ENCODE peak calls at places on chromosome 14, in five cellular contexts. I, X, B, J and A are unnamed samples.

GRCh38 chr14:37591941-37592287 is 3.1 kb downstream of the FOXA1 start:
- DNase-seq in I (peak), B (no peak), J (peak), X (no peak), A (no peak)

GRCh38 chr14:50231475-50232275 is at the start of gene SOS2:
- DNase-seq in X (peak), J (peak), B (peak), I (peak), A (peak)

GRCh38 chr14:89899917-89900680 is 54.4 kb downstream of the EFCAB11 start:
- DNase-seq in B (peak), X (peak), I (no peak), J (no peak), A (peak)

GRCh38 chr14:48792376-48793024 is 793.7 kb downstream of the RPS29 start:
- DNase-seq in I (no peak), J (no peak), X (no peak), B (no peak), A (no peak)

GRCh38 chr14:20667957-20668356 is 16.4 kb upstream of the RNASE4 start:
- DNase-seq in X (no peak), J (no peak), I (no peak), B (no peak), A (no peak)

GRCh38 chr14:25308244-25308643 is 258.3 kb upstream of the STXBP6 start:
- DNase-seq in J (peak), I (no peak), B (no peak), X (no peak), A (no peak)

GRCh38 chr14:52267501-52268190 is at the start of gene PTGDR:
- DNase-seq in J (peak), B (peak), X (no peak), I (no peak), A (no peak)

GRCh38 chr14:38150075-38150474 is 57.6 kb upstream of the SSTR1 start:
- DNase-seq in B (no peak), I (no peak), X (no peak), J (no peak), A (no peak)

GRCh38 chr14:91299483-91300115 is 55.1 kb upstream of the GPR68 start:
- DNase-seq in J (no peak), X (no peak), B (no peak), I (no peak), A (no peak)

GRCh38 chr14:73752297-73752992 is 38.3 kb upstream of the PNMA1 start:
- DNase-seq in J (peak), I (peak), B (peak), X (peak), A (peak)

GRCh38 chr14:51921026-51921425 is 60.6 kb downstream of the GNG2 start:
- DNase-seq in X (no peak), B (no peak), J (no peak), I (no peak), A (no peak)

GRCh38 chr14:34012978-34013713 is 62.3 kb upstream of the EGLN3 start:
- DNase-seq in B (no peak), J (no peak), X (no peak), I (no peak), A (no peak)

GRCh38 chr14:75381642-75382041 is 46.2 kb upstream of the JDP2 start:
- DNase-seq in X (no peak), I (no peak), J (no peak), B (no peak), A (no peak)

GRCh38 chr14:29584992-29585391 is 342.7 kb downstream of the PRKD1 start:
- DNase-seq in X (peak), B (peak), J (peak), I (peak), A (peak)

GRCh38 chr14:37563189-37563588 is 31.9 kb downstream of the FOXA1 start:
- DNase-seq in X (no peak), B (no peak), J (no peak), I (no peak), A (no peak)

GRCh38 chr14:103848720-103849077 is 1.3 kb upstream of the PPP1R13B start:
- DNase-seq in J (peak), B (no peak), X (no peak), I (no peak), A (no peak)
- H3K4me3 ChIP-seq in J (peak), B (no peak), X (no peak), I (peak), A (no peak)

GRCh38 chr14:102125546-102125945 is 14.2 kb upstream of the WDR20 start:
- DNase-seq in B (no peak), I (no peak), J (no peak), X (no peak), A (no peak)

GRCh38 chr14:102124419-102124818 is 15.3 kb upstream of the WDR20 start:
- DNase-seq in X (no peak), B (no peak), J (no peak), I (no peak), A (no peak)

GRCh38 chr14:102121567-102121966 is 18.1 kb upstream of the WDR20 start:
- DNase-seq in I (no peak), X (no peak), B (no peak), J (no peak), A (no peak)

GRCh38 chr14:102131741-102132140 is 8.0 kb upstream of the WDR20 start:
- DNase-seq in I (no peak), J (no peak), B (no peak), X (no peak), A (no peak)

DNA sequence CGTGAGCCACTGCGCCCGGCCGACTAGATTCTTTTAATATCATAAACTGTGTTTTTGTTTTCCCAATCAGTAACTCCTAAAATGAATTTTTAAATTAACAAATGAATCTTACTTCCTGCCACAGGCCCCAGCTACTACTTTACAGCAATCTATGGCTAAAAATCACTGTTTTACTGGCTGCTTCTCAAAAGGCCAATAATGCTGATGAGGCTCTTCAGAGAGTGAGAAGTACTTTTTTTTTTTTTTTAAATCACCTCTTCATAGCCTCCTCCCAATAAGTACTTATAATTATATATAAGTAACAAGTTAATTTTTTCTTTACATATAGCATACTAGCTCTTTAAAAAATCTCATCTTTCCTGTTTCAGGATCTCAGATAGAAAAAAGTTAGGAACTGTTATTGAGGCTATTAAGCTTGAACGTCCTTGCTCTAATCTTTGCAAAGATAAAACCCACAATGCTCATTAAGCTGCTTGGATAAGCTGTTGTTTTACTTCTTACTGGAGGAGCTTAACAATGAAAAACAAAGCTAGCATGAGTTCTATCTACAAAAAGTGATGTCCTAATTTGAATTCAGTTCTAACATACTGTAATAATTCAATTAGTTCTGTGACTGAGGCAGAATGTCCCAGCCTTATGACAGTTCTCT is 12.8 kb upstream of the WDR20 start:
- DNase-seq in X (no peak), B (no peak), J (no peak), I (no peak), A (no peak)
- H3K4me3 ChIP-seq in X (no peak), B (no peak), J (no peak), I (no peak), A (no peak)

GRCh38 chr14:71725802-71726638 is 206.2 kb upstream of the RGS6 start:
- DNase-seq in B (peak), X (peak), J (no peak), I (no peak), A (peak)
- H3K4me3 ChIP-seq in B (no peak), X (no peak), J (no peak), I (no peak), A (no peak)

GRCh38 chr14:103999795-104000440 is 57.6 kb upstream of the RD3L start:
- DNase-seq in I (no peak), J (no peak), B (no peak), X (no peak), A (no peak)

GRCh38 chr14:103998027-103998426 is 55.7 kb upstream of the RD3L start:
- DNase-seq in J (no peak), X (no peak), B (no peak), I (no peak), A (no peak)

GRCh38 chr14:104003616-104004015 is 61.3 kb upstream of the RD3L start:
- DNase-seq in I (no peak), B (no peak), X (no peak), J (no peak), A (no peak)

GRCh38 chr14:103997391-103997790 is 55.1 kb upstream of the RD3L start:
- DNase-seq in I (no peak), J (no peak), X (no peak), B (no peak), A (no peak)

GRCh38 chr14:104001003-104001402 is 58.7 kb upstream of the RD3L start:
- DNase-seq in J (no peak), B (no peak), I (no peak), X (no peak), A (no peak)
- H3K4me3 ChIP-seq in J (no peak), B (no peak), I (no peak), X (no peak), A (no peak)

DNA sequence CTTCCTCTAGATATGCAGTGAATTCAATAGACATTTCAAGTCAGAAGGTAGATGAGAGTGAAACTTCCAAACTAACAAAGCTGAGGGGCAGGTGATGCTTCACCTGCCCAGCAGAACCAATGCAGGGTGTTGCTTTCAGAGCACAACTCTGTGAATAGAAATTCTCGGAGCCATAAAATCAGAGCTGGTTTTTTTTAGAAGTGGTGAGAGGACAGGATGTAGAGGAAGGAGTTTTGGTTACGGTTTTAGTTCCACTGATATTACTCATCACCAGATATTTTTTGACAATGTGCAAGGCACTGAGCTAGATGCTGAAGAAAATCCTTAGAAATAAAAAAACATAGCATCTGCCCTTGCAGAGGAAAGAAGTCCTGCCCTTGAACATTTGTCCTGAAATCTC is 62.2 kb downstream of the BMP4 start:
- DNase-seq in J (no peak), I (no peak), B (peak), X (peak), A (peak)
- H3K4me3 ChIP-seq in J (no peak), I (no peak), B (no peak), X (no peak), A (no peak)

GRCh38 chr14:93973607-93974006 is 2.8 kb downstream of the ASB2 start:
- DNase-seq in I (no peak), J (no peak), X (no peak), B (no peak), A (no peak)
- H3K4me3 ChIP-seq in I (no peak), J (no peak), X (no peak), B (no peak), A (no peak)

GRCh38 chr14:101791919-101792572 is 30.5 kb downstream of the PPP2R5C start:
- DNase-seq in I (no peak), X (peak), B (peak), J (no peak), A (peak)
- H3K4me3 ChIP-seq in I (peak), X (peak), B (peak), J (peak), A (peak)